ENCODE peak calls at places on chromosomes 2 and 18, in four cellular contexts. One of them, this sample, is unnamed.

GRCh38 chr2:2847131-2847740 is 516.2 kb upstream of the MYT1L start:
- DNase-seq in iPS-NIHi11: no peak
- DNase-seq in amygdala: no peak
- DNase-seq in IMR-90: no peak
- DNase-seq in this sample: no peak

GRCh38 chr2:145006957-145007672 is 487.2 kb upstream of the ZEB2 start:
- DNase-seq in iPS-NIHi11: no peak
- DNase-seq in amygdala: no peak
- DNase-seq in IMR-90: peak
- DNase-seq in this sample: no peak

GRCh38 chr2:1136071-1136470 is 185.4 kb downstream of the SNTG2 start:
- DNase-seq in iPS-NIHi11: peak
- DNase-seq in amygdala: no peak
- DNase-seq in IMR-90: peak
- DNase-seq in this sample: no peak

GRCh38 chr18:8349608-8350323 is 259.5 kb upstream of the RAB12 start:
- DNase-seq in iPS-NIHi11: no peak
- DNase-seq in amygdala: no peak
- DNase-seq in IMR-90: no peak
- DNase-seq in this sample: no peak

GRCh38 chr2:119710281-119710680 is 31.3 kb downstream of the TMEM177 start:
- DNase-seq in iPS-NIHi11: no peak
- DNase-seq in amygdala: no peak
- DNase-seq in IMR-90: no peak
- DNase-seq in this sample: no peak

GRCh38 chr2:101710036-101710689 is 12.7 kb downstream of the MAP4K4 start:
- DNase-seq in iPS-NIHi11: no peak
- DNase-seq in amygdala: no peak
- DNase-seq in IMR-90: no peak
- DNase-seq in this sample: no peak

GRCh38 chr2:47999512-47999911 is 93.2 kb upstream of the FBXO11 start:
- DNase-seq in iPS-NIHi11: no peak
- DNase-seq in amygdala: no peak
- DNase-seq in IMR-90: no peak
- DNase-seq in this sample: no peak

GRCh38 chr2:80573950-80574349 is 269.4 kb upstream of the LRRTM1 start:
- DNase-seq in iPS-NIHi11: no peak
- DNase-seq in amygdala: no peak
- DNase-seq in IMR-90: no peak
- DNase-seq in this sample: no peak